ENCODE peak calls at places on chromosomes 13 and 19, in nine cellular contexts. M, K, Z, X, V, B, E, C and I are unnamed samples.

GRCh38 chr13:111914241-111915103 is 152.5 kb upstream of the SOX1 start:
- DNase-seq in M (no peak), K (no peak), Z (no peak), X (no peak), V (no peak), B (no peak), E (no peak), C (no peak), I (no peak)

GRCh38 chr19:8001995-8002849 is 3.2 kb downstream of the ELAVL1 start:
- DNase-seq in M (peak; percentile 84), K (peak; percentile 84), Z (peak; percentile 79), X (peak; percentile 79), V (peak; percentile 77), B (peak; percentile 36), E (peak; percentile 55), C (peak; percentile 54), I (peak; percentile 29)

GRCh38 chr13:50805805-50806204 is 37.7 kb downstream of the DLEU7 start:
- DNase-seq in M (no peak), K (no peak), Z (no peak), X (no peak), V (peak; percentile 28), B (no peak), E (peak; percentile 8), C (no peak), I (no peak)

GRCh38 chr13:99288069-99288468 is 19.1 kb downstream of the GPR183 start:
- DNase-seq in M (no peak), K (no peak), Z (peak; percentile 72), X (no peak), V (no peak), B (no peak), E (no peak), C (no peak), I (no peak)

GRCh38 chr13:52463526-52463925 is 8.2 kb downstream of the CKAP2 start:
- DNase-seq in M (no peak), K (no peak), Z (no peak), X (no peak), V (no peak), B (no peak), E (no peak), C (no peak), I (no peak)

GRCh38 chr19:28497887-28498286 is 715.1 kb downstream of the UQCRFS1 start:
- DNase-seq in M (no peak), K (no peak), Z (no peak), X (no peak), V (no peak), B (no peak), E (no peak), C (no peak), I (no peak)

GRCh38 chr13:111981446-111982165 is 85.3 kb upstream of the SOX1 start:
- DNase-seq in M (no peak), K (no peak), Z (no peak), X (no peak), V (no peak), B (no peak), E (no peak), C (no peak), I (no peak)

GRCh38 chr19:58054792-58055482 is 4.1 kb upstream of the ZNF135 start:
- DNase-seq in M (peak; percentile 51), K (no peak), Z (no peak), X (no peak), V (peak; percentile 47), B (no peak), E (no peak), C (no peak), I (no peak)

GRCh38 chr19:19224852-19225494 is 13.2 kb downstream of the NCAN start:
- DNase-seq in M (peak; percentile 54), K (peak; percentile 70), Z (peak; percentile 79), X (no peak), V (peak; percentile 76), B (peak; percentile 33), E (peak; percentile 85), C (no peak), I (peak; percentile 87)

GRCh38 chr19:8017808-8018207 is 12.4 kb upstream of the ELAVL1 start:
- DNase-seq in M (no peak), K (no peak), Z (peak; percentile 21), X (no peak), V (peak; percentile 19), B (no peak), E (no peak), C (no peak), I (peak; percentile 3)

GRCh38 chr19:10420444-10421239 is at the start of gene PDE4A:
- DNase-seq in M (no peak), K (peak; percentile 60), Z (peak; percentile 84), X (peak; percentile 87), V (peak; percentile 42), B (no peak), E (no peak), C (no peak), I (peak; percentile 63)

GRCh38 chr19:37007587-37008220 is 70.5 kb upstream of the ZNF420 start:
- DNase-seq in M (peak; percentile 80), K (peak; percentile 7), Z (peak; percentile 29), X (no peak), V (no peak), B (no peak), E (no peak), C (peak; percentile 36), I (no peak)

GRCh38 chr19:49896863-49897621 is at the start of gene IL4I1:
- DNase-seq in M (no peak), K (peak; percentile 46), Z (peak; percentile 68), X (no peak), V (no peak), B (peak; percentile 27), E (no peak), C (no peak), I (no peak)

GRCh38 chr13:27035892-27036235 is 135.7 kb downstream of the USP12 start:
- DNase-seq in M (no peak), K (no peak), Z (no peak), X (no peak), V (no peak), B (no peak), E (peak; percentile 31), C (no peak), I (peak; percentile 20)

GRCh38 chr19:18014197-18014596 is 6.2 kb downstream of the ARRDC2 start:
- DNase-seq in M (no peak), K (no peak), Z (no peak), X (no peak), V (no peak), B (no peak), E (no peak), C (no peak), I (no peak)

GRCh38 chr13:29749401-29750177 is 100.8 kb downstream of the UBL3 start:
- DNase-seq in M (no peak), K (no peak), Z (no peak), X (no peak), V (no peak), B (no peak), E (no peak), C (no peak), I (no peak)

GRCh38 chr13:99303863-99304521 is 3.2 kb downstream of the GPR183 start:
- DNase-seq in M (no peak), K (no peak), Z (peak; percentile 75), X (no peak), V (no peak), B (no peak), E (no peak), C (no peak), I (no peak)

GRCh38 chr13:20679879-20680278 is 23.6 kb upstream of the IL17D start:
- DNase-seq in M (no peak), K (no peak), Z (no peak), X (no peak), V (no peak), B (no peak), E (no peak), C (no peak), I (no peak)

GRCh38 chr13:55199132-55199531 is 1941.6 kb upstream of the PRR20A start:
- DNase-seq in M (no peak), K (no peak), Z (no peak), X (peak; percentile 14), V (peak; percentile 69), B (no peak), E (no peak), C (no peak), I (peak; percentile 1)

GRCh38 chr19:885536-886224 is 7.3 kb downstream of the MED16 start:
- DNase-seq in M (no peak), K (no peak), Z (no peak), X (no peak), V (no peak), B (no peak), E (no peak), C (no peak), I (no peak)

GRCh38 chr13:99053636-99054233 is 75.9 kb upstream of the DOCK9 start:
- DNase-seq in M (no peak), K (no peak), Z (no peak), X (no peak), V (no peak), B (no peak), E (no peak), C (no peak), I (no peak)

GRCh38 chr13:61045197-61045596 is 370.5 kb downstream of the PCDH20 start:
- DNase-seq in M (no peak), K (no peak), Z (no peak), X (no peak), V (no peak), B (no peak), E (no peak), C (no peak), I (no peak)

GRCh38 chr19:35337984-35338296 is 9.0 kb downstream of the CD22 start:
- DNase-seq in M (no peak), K (no peak), Z (no peak), X (no peak), V (no peak), B (no peak), E (no peak), C (no peak), I (no peak)

GRCh38 chr13:25468330-25469178 is 96.8 kb downstream of the ATP8A2 start:
- DNase-seq in M (no peak), K (peak; percentile 3), Z (peak; percentile 4), X (peak; percentile 77), V (no peak), B (no peak), E (no peak), C (no peak), I (peak; percentile 53)

GRCh38 chr13:49185264-49185663 is 34.9 kb upstream of the MLNR start:
- DNase-seq in M (no peak), K (no peak), Z (no peak), X (no peak), V (no peak), B (no peak), E (no peak), C (no peak), I (no peak)

GRCh38 chr13:51000576-51001260 is 91.1 kb downstream of the RNASEH2B start:
- DNase-seq in M (peak; percentile 54), K (no peak), Z (no peak), X (no peak), V (peak; percentile 36), B (no peak), E (no peak), C (no peak), I (peak; percentile 86)

GRCh38 chr13:21674271-21675009 is 3.6 kb downstream of the FGF9 start:
- DNase-seq in M (peak; percentile 41), K (no peak), Z (no peak), X (no peak), V (no peak), B (no peak), E (no peak), C (no peak), I (peak; percentile 3)

GRCh38 chr13:86002921-86003488 is 203.8 kb upstream of the SLITRK6 start:
- DNase-seq in M (no peak), K (no peak), Z (no peak), X (no peak), V (no peak), B (no peak), E (no peak), C (no peak), I (peak; percentile 99)

GRCh38 chr13:27172495-27172842 is 858 bp upstream of the USP12 start:
- DNase-seq in M (no peak), K (no peak), Z (no peak), X (no peak), V (no peak), B (no peak), E (no peak), C (no peak), I (peak; percentile 28)